ENCODE peak calls at places on chromosome 22, in eight cellular contexts. F is tibial nerve; X is IMR-90; T is breast epithelium; U is CD8-positive, alpha-beta T cell; V is suprapubic skin; Y is heart left ventricle; M is psoas muscle. L is an unnamed sample.

GRCh38 chr22:44379817-44380560 is 67.2 kb upstream of the SHISAL1 start:
- DNase-seq in F (no peak), X (no peak), T (no peak), U (no peak), V (no peak), Y (peak; percentile 6), M (peak; percentile 12), L (no peak)

GRCh38 chr22:46587492-46588278 is 32.5 kb upstream of the GRAMD4 start:
- DNase-seq in F (no peak), X (no peak), T (no peak), U (no peak), V (no peak), Y (peak; percentile 71), M (peak; percentile 70), L (no peak)

GRCh38 chr22:37442537-37442936 is 15.3 kb upstream of the ELFN2 start:
- DNase-seq in F (no peak), X (peak; percentile 45), T (no peak), U (no peak), V (no peak), Y (peak; percentile 1), M (no peak), L (no peak)

GRCh38 chr22:21443057-21443734 is 24.0 kb upstream of the TMEM191C start:
- DNase-seq in F (peak; percentile 7), X (no peak), T (peak; percentile 49), U (no peak), V (peak; percentile 73), Y (peak; percentile 7), M (peak; percentile 39), L (no peak)

GRCh38 chr22:24585461-24585860 is 7.4 kb downstream of the LRRC75B start:
- DNase-seq in F (no peak), X (no peak), T (no peak), U (no peak), V (no peak), Y (no peak), M (no peak), L (no peak)

GRCh38 chr22:44497218-44497903 is 672 bp downstream of the RTL6 start:
- DNase-seq in F (no peak), X (peak; percentile 34), T (no peak), U (no peak), V (no peak), Y (no peak), M (peak; percentile 60), L (peak; percentile 82)

GRCh38 chr22:46376908-46377565 is 41.5 kb downstream of the TRMU start:
- DNase-seq in F (no peak), X (no peak), T (no peak), U (no peak), V (no peak), Y (no peak), M (no peak), L (peak; percentile 66)

GRCh38 chr22:40449676-40450035 is 79.3 kb downstream of the SGSM3 start:
- DNase-seq in F (no peak), X (peak; percentile 62), T (no peak), U (no peak), V (no peak), Y (no peak), M (no peak), L (no peak)

GRCh38 chr22:18998998-18999397 is 62.9 kb upstream of the PRODH start:
- DNase-seq in F (no peak), X (no peak), T (no peak), U (no peak), V (no peak), Y (no peak), M (no peak), L (no peak)

GRCh38 chr22:36081023-36081431 is 52.4 kb upstream of the RBFOX2 start:
- DNase-seq in F (no peak), X (peak; percentile 98), T (no peak), U (no peak), V (no peak), Y (no peak), M (no peak), L (peak; percentile 66)

GRCh38 chr22:38104084-38104483 is 6.4 kb downstream of the BAIAP2L2 start:
- DNase-seq in F (no peak), X (peak; percentile 11), T (no peak), U (no peak), V (no peak), Y (no peak), M (peak; percentile 54), L (no peak)

GRCh38 chr22:27152033-27152432 is 494.6 kb downstream of the MIAT start:
- DNase-seq in F (no peak), X (no peak), T (no peak), U (no peak), V (no peak), Y (no peak), M (no peak), L (no peak)

GRCh38 chr22:40193429-40194421 is 16.0 kb downstream of the TNRC6B start:
- DNase-seq in F (no peak), X (peak; percentile 34), T (no peak), U (no peak), V (no peak), Y (no peak), M (no peak), L (no peak)

GRCh38 chr22:37801946-37802309 is 5.8 kb upstream of the GCAT start:
- DNase-seq in F (no peak), X (no peak), T (no peak), U (no peak), V (no peak), Y (no peak), M (no peak), L (no peak)

GRCh38 chr22:36135306-36135705 is 25.2 kb downstream of the APOL3 start:
- DNase-seq in F (no peak), X (no peak), T (no peak), U (no peak), V (no peak), Y (no peak), M (no peak), L (no peak)

GRCh38 chr22:49426098-49426497 is 401.6 kb downstream of the BRD1 start:
- DNase-seq in F (no peak), X (no peak), T (peak; percentile 33), U (no peak), V (no peak), Y (no peak), M (no peak), L (no peak)
- H3K9me3 ChIP-seq in F (no peaks in the 10 kb centered on the region), X (peaks cover 32% of the 10 kb centered on the region), T (peaks cover 5% of the 10 kb centered on the region), U (no peaks in the 10 kb centered on the region), V (no peaks in the 10 kb centered on the region), Y (peaks cover 8% of the 10 kb centered on the region), M (no peaks in the 10 kb centered on the region), L (no peaks in the 10 kb centered on the region)

DNA sequence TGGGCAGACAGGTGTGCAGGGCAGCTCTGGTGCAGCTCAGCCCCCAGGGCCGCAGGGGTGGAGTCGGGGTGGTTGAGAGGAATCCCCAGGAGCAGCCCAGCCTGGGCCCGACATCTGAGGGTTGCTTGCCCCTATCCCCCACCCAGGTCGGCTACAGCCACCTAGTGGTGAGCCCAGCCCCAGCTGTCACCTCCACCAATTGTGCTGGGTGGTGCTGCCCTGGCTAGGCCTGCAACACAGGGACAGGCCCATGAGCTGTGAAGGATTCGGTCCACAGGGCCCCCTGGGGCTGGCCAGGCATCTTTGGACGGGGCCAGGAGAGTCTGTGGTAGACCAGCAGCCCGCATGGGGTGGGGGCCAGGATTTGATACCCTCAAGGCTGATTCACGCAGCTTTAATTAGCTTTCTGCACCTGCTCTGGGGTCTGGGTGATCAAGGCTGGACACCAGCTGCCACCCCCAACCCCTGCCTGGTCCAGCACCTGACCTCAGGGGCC is 29.5 kb downstream of the RTN4R start:
- DNase-seq in F (no peak), X (no peak), T (no peak), U (peak; percentile 56), V (no peak), Y (peak; percentile 64), M (peak; percentile 67), L (no peak)
- H3K27ac ChIP-seq in F (no peak overlapping the region), X (no peak overlapping the region), T (no peak overlapping the region), U (peak overlapping the region; percentile 35), V (no peak overlapping the region), Y (peak overlapping the region; percentile 85), M (peak overlapping the region; percentile 66), L (no peak overlapping the region)

DNA sequence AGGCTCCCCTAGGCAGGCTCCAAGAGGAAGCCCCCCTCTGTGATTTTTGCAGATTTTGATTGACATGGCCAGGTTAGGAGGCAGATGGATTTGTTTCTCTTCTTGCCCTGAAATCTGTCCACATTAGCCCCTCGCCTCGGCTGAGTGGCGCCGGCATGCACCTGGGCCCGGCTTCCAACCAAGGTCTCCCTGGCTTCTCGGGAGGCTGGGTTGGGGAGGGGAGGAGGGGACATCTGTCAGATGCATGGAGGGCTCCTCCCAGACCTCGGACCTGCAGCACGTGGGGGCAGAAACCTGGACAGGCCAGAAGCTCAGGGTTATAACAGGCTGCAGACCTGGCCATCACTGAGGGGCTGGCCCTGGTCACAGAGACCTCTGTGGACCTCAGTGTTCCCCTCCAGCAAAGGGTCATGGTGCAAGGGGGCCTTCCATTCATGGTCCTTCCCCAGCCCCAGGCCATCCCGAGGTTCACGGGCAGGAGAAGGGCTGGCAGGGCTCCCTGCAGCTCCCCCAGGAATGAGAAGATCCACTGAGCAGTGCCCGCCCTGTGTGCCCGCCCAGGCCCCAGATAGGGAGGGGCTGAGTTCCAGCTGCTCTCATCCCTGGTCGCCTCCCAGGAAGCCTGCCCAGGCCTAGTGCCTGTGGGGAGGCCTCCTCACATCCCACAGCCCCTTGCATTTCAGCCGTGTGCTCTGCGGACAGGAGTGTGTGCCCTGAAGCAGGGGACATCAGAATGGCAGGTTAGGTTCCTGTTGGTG is 747.8 kb downstream of the BRD1 start:
- DNase-seq in F (no peak), X (no peak), T (no peak), U (no peak), V (no peak), Y (no peak), M (peak; percentile 28), L (no peak)
- H3K9me3 ChIP-seq in F (no peaks in the 10 kb centered on the region), X (peaks cover 63% of the 10 kb centered on the region), T (no peaks in the 10 kb centered on the region), U (no peaks in the 10 kb centered on the region), V (no peaks in the 10 kb centered on the region), Y (no peaks in the 10 kb centered on the region), M (no peaks in the 10 kb centered on the region), L (no peaks in the 10 kb centered on the region)

GRCh38 chr22:30014244-30014643 is 66.0 kb upstream of the HORMAD2 start:
- DNase-seq in F (no peak), X (no peak), T (no peak), U (no peak), V (no peak), Y (no peak), M (no peak), L (no peak)

GRCh38 chr22:30015229-30015797 is 65.0 kb upstream of the HORMAD2 start:
- DNase-seq in F (no peak), X (peak; percentile 60), T (no peak), U (no peak), V (no peak), Y (no peak), M (no peak), L (no peak)

GRCh38 chr22:30016596-30016995 is 63.7 kb upstream of the HORMAD2 start:
- DNase-seq in F (no peak), X (peak; percentile 31), T (no peak), U (no peak), V (no peak), Y (no peak), M (no peak), L (no peak)

GRCh38 chr22:30017375-30017774 is 62.9 kb upstream of the HORMAD2 start:
- DNase-seq in F (no peak), X (peak; percentile 62), T (no peak), U (no peak), V (no peak), Y (no peak), M (no peak), L (no peak)

DNA sequence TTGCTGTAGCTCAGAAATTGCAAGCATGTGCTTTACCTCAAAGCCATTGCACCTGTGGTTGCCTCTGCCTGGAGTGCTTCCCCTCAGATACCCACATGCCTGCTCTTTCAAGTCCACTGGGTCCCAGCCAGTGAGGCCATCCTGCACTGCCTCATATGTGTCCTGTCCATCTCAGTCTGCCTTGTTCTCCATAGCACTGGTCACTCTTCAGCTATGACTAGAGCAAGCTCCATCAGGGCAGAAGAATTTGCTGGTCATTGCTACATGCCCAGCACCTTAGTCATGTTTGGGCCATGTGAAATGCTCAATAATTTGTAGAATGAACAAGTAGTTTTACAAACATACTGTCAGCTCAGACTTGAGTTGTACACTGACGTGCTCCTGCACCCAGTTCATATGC is 64.4 kb upstream of the HORMAD2 start:
- DNase-seq in F (no peak), X (peak; percentile 95), T (no peak), U (no peak), V (no peak), Y (no peak), M (no peak), L (no peak)
- H3K27ac ChIP-seq in F (no peak overlapping the region), X (peak overlapping the region; percentile 47), T (no peak overlapping the region), U (no peak overlapping the region), V (no peak overlapping the region), Y (no peak overlapping the region), M (no peak overlapping the region), L (no peak overlapping the region)

L was measured in adrenal gland.